ENCODE peak calls at places on chromosomes 3 and 15, in seven cellular contexts. F is psoas muscle, X is NT2/D1, Y is mucosa of descending colon, N is MM.1S, L is adrenal gland, V is A673. Z is an unnamed sample.

GRCh38 chr15:48963524-48964113 is at the start of gene SHC4:
- DNase-seq in L (peak; percentile 85), N (peak; percentile 20), Y (peak; percentile 46), V (peak; percentile 93), X (peak; percentile 46), F (peak; percentile 78), Z (peak; percentile 81)

GRCh38 chr15:81117136-81117535 is 16.9 kb upstream of the CFAP161 start:
- DNase-seq in L (no peak), N (no peak), X (no peak), F (no peak), Y (no peak), V (no peak), Z (no peak)

GRCh38 chr15:35871282-35871681 is 325.3 kb upstream of the DPH6 start:
- DNase-seq in Y (no peak), V (no peak), N (no peak), F (no peak), L (no peak), X (no peak), Z (no peak)

GRCh38 chr15:72206677-72207000 is 9.1 kb upstream of the GRAMD2A start:
- DNase-seq in Y (no peak), L (no peak), N (no peak), F (no peak), X (no peak), V (no peak), Z (no peak)

GRCh38 chr3:119497824-119498187 is 541 bp upstream of the TIMMDC1 start:
- DNase-seq in F (peak; percentile 50), V (peak; percentile 5), L (peak; percentile 63), Y (peak; percentile 52), X (peak; percentile 3), N (no peak), Z (no peak)

GRCh38 chr15:96564546-96564945 is 234.0 kb downstream of the NR2F2 start:
- DNase-seq in V (no peak), L (no peak), Y (no peak), N (no peak), F (no peak), X (no peak), Z (no peak)

GRCh38 chr15:51089699-51090098 is 5.0 kb downstream of the TNFAIP8L3 start:
- DNase-seq in L (no peak), X (no peak), V (no peak), Y (no peak), F (no peak), N (no peak), Z (no peak)

GRCh38 chr3:8517490-8517889 is 15.9 kb downstream of the LMCD1 start:
- DNase-seq in L (no peak), V (no peak), N (no peak), Y (no peak), F (no peak), X (no peak), Z (no peak)

GRCh38 chr15:40853241-40853890 is 9.5 kb downstream of the SPINT1 start:
- DNase-seq in N (no peak), L (no peak), V (no peak), X (no peak), Y (no peak), F (no peak), Z (no peak)

GRCh38 chr3:3074551-3075257 is 35.5 kb downstream of the IL5RA start:
- DNase-seq in L (no peak), X (no peak), F (no peak), V (no peak), Y (no peak), N (no peak), Z (no peak)

GRCh38 chr3:133827684-133828083 is 22.1 kb downstream of the SRPRB start:
- DNase-seq in V (no peak), L (peak; percentile 48), Y (no peak), F (no peak), N (no peak), X (no peak), Z (no peak)

GRCh38 chr15:32970847-32971246 is 223.7 kb downstream of the FMN1 start:
- DNase-seq in X (no peak), Y (no peak), V (no peak), L (no peak), N (no peak), F (no peak), Z (no peak)

GRCh38 chr3:9918261-9919038 is 1.6 kb downstream of the IL17RC start:
- DNase-seq in V (no peak), F (no peak), Y (no peak), X (no peak), L (no peak), N (no peak), Z (no peak)

GRCh38 chr3:39990532-39990931 is 181.1 kb downstream of the MYRIP start:
- DNase-seq in X (peak; percentile 73), L (peak; percentile 53), F (no peak), Y (no peak), V (peak; percentile 48), N (peak; percentile 72), Z (no peak)

GRCh38 chr3:149579838-149580542 is 77.8 kb downstream of the WWTR1 start:
- DNase-seq in L (no peak), Y (no peak), F (no peak), V (no peak), X (no peak), N (no peak), Z (no peak)

GRCh38 chr3:64022451-64023186 is 675 bp downstream of the PSMD6 start:
- DNase-seq in Y (peak; percentile 22), L (no peak), N (no peak), F (peak; percentile 57), X (no peak), V (no peak), Z (no peak)

GRCh38 chr15:44099671-44100070 is 95.4 kb downstream of the FRMD5 start:
- DNase-seq in V (no peak), N (no peak), F (no peak), Y (no peak), L (no peak), X (no peak), Z (no peak)

GRCh38 chr15:71529353-71529752 is 281.0 kb upstream of the NR2E3 start:
- DNase-seq in X (no peak), V (no peak), L (no peak), N (no peak), F (no peak), Y (no peak), Z (no peak)

GRCh38 chr3:99710094-99710493 is 71.7 kb downstream of the COL8A1 start:
- DNase-seq in V (no peak), N (peak; percentile 5), L (no peak), Y (no peak), X (no peak), F (no peak), Z (no peak)

DNA sequence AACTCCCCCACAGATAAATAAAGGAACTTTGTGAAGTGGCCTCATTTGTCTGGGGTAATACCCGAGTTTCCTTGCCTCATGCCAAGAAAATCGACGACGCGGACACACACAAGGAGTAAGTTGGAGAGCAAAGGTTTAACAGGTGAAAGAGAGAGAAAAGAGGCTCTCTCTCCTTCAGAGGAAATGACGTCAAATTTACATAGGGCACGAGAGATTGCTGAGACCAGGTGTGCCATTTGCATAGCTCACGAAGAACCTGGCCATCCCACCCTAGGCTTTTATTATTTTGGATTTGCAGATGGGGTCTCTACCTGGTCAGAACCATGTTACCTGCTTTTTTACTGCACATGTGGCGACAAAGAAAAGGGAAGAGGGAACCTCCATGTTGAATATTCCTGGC is 49.3 kb upstream of the IGF2BP2 start:
- DNase-seq in X (no peak), L (no peak), Y (no peak), N (no peak), F (no peak), V (no peak), Z (no peak)
- H3K4me3 ChIP-seq in X (no peak overlapping the region), L (no peak overlapping the region), Y (no peak overlapping the region), N (no peak overlapping the region), F (no peak overlapping the region), V (no peak overlapping the region), Z (no peak overlapping the region)

GRCh38 chr15:65868546-65869126 is 655 bp upstream of the RAB11A start:
- DNase-seq in X (no peak), N (no peak), F (no peak), V (peak; percentile 26), L (no peak), Y (no peak), Z (no peak)
- H3K4me3 ChIP-seq in X (peak overlapping the region; percentile 92), N (peak overlapping the region; percentile 99), F (peak overlapping the region; percentile 98), V (peak overlapping the region; percentile 90), L (peak overlapping the region; percentile 81), Y (peak overlapping the region; percentile 88), Z (peak overlapping the region; percentile 79)

GRCh38 chr3:127288343-127288742 is 497 bp upstream of the PRR20G start:
- DNase-seq in N (no peak), Y (no peak), V (no peak), X (no peak), F (no peak), L (no peak), Z (no peak)
- H3K4me3 ChIP-seq in N (no peak overlapping the region), Y (no peak overlapping the region), V (no peak overlapping the region), X (no peak overlapping the region), F (no peak overlapping the region), L (no peak overlapping the region), Z (no peak overlapping the region)

GRCh38 chr15:75796321-75796720 is 46.9 kb upstream of the UBE2Q2 start:
- DNase-seq in Y (no peak), X (no peak), N (peak; percentile 53), F (no peak), V (no peak), L (no peak), Z (no peak)

GRCh38 chr15:75799190-75799589 is 44.1 kb upstream of the UBE2Q2 start:
- DNase-seq in V (no peak), X (no peak), L (no peak), Y (no peak), F (no peak), N (no peak), Z (no peak)

GRCh38 chr15:75801859-75802593 is 41.2 kb upstream of the UBE2Q2 start:
- DNase-seq in V (peak; percentile 83), L (peak; percentile 88), Y (peak; percentile 81), N (peak; percentile 75), F (peak; percentile 91), X (peak; percentile 63), Z (peak; percentile 85)
- H3K4me3 ChIP-seq in V (peak overlapping the region; percentile 16), L (no peak overlapping the region), Y (no peak overlapping the region), N (peak overlapping the region; percentile 54), F (peak overlapping the region; percentile 48), X (no peak overlapping the region), Z (no peak overlapping the region)

DNA sequence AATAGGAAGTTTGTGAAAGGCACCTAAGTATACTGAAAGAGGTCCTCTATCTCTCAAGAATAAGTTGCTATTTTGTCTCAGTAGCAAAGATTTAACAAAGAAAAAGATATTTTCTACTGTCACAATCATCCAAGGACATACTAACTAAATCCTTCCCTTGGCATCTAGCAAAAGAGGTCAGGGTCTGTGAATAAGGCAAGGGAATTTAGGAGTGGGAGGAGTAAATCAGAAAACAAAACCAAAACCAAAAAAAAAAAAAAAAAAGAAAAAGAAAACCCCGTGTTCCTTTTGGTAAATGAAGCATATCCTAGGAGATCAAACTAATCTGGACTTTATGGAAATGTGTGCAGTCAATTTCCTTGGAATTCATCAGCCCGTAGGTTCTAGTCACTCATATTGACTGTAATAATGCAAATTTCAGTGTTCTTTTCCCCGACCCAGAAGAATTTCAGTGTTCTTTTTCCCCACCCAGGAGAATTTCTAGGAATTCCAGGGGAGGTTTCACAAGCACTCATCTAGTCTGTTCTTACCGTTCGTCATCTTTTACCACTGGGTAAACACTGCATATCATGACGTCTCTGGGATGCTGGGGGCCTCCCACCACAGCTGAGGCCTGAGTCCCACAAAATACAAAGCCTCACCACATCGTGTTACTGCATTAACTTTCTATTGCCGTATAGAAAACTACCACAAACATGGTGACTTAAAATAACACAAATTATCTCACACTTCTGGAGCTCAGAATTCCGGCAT is 113.8 kb upstream of the CCDC54 start:
- DNase-seq in N (peak; percentile 15), Y (no peak), V (no peak), L (no peak), X (no peak), F (no peak), Z (no peak)
- H3K4me3 ChIP-seq in N (peak overlapping the region; percentile 60), Y (no peak overlapping the region), V (no peak overlapping the region), L (no peak overlapping the region), X (no peak overlapping the region), F (peak overlapping the region; percentile 33), Z (peak overlapping the region; percentile 43)

GRCh38 chr3:175270199-175270837 is 411.2 kb downstream of the NAALADL2 start:
- DNase-seq in Y (no peak), V (peak; percentile 53), N (no peak), L (no peak), X (no peak), F (no peak), Z (no peak)
- H3K4me3 ChIP-seq in Y (no peak overlapping the region), V (no peak overlapping the region), N (no peak overlapping the region), L (no peak overlapping the region), X (no peak overlapping the region), F (no peak overlapping the region), Z (no peak overlapping the region)

Z was measured in right cardiac atrium.